ENCODE peak calls at places on chromosomes 6 and 20, in six cellular contexts. X is ascending aorta, Y is dorsolateral prefrontal cortex, D is PC-9, E is left ventricle myocardium inferior, V is uterus. T is an unnamed sample. For H3K27me3, the result is how much of the 10 kb centered on the place peaks cover.

GRCh38 chr6:89604662-89605061 is 33.9 kb downstream of the LYRM2 start:
- DNase-seq in E (no peak), V (no peak), X (no peak), Y (no peak), D (no peak), T (no peak)

GRCh38 chr20:16580127-16580526 is 6.9 kb upstream of the KIF16B start:
- DNase-seq in D (peak), X (no peak), E (no peak), V (no peak), Y (no peak), T (no peak)

GRCh38 chr6:39729945-39730344 is 4.7 kb upstream of the KIF6 start:
- DNase-seq in E (no peak), Y (no peak), V (no peak), X (no peak), D (no peak), T (no peak)

GRCh38 chr20:63167026-63167917 is 48.7 kb downstream of the YTHDF1 start:
- DNase-seq in E (no peak), D (no peak), V (no peak), X (no peak), Y (no peak), T (no peak)

GRCh38 chr6:56965126-56965525 is 10.2 kb downstream of the BEND6 start:
- DNase-seq in X (no peak), Y (no peak), V (no peak), E (no peak), D (no peak), T (no peak)

GRCh38 chr20:56433880-56434255 is 21.8 kb downstream of the CASS4 start:
- DNase-seq in Y (no peak), X (no peak), E (no peak), D (no peak), V (no peak), T (no peak)

GRCh38 chr6:28167068-28167467 is 25.4 kb downstream of the ZKSCAN8 start:
- DNase-seq in D (no peak), V (no peak), Y (no peak), X (no peak), E (no peak), T (no peak)

GRCh38 chr20:37564388-37565133 is 36.9 kb upstream of the BLCAP start:
- DNase-seq in X (no peak), D (no peak), V (peak), E (peak), Y (peak), T (peak)

GRCh38 chr6:54874349-54875048 is 27.9 kb downstream of the FAM83B start:
- DNase-seq in V (no peak), D (peak), E (no peak), X (no peak), Y (no peak), T (no peak)

GRCh38 chr6:44642345-44642744 is 254.8 kb downstream of the CDC5L start:
- DNase-seq in Y (no peak), V (no peak), E (no peak), X (no peak), D (no peak), T (no peak)

GRCh38 chr6:72702421-72702820 is 80.6 kb downstream of the KCNQ5 start:
- DNase-seq in D (no peak), Y (no peak), E (no peak), V (no peak), X (no peak), T (no peak)

GRCh38 chr20:4067600-4068261 is 52.4 kb upstream of the RNF24 start:
- DNase-seq in V (no peak), D (peak), E (no peak), Y (no peak), X (no peak), T (no peak)

DNA sequence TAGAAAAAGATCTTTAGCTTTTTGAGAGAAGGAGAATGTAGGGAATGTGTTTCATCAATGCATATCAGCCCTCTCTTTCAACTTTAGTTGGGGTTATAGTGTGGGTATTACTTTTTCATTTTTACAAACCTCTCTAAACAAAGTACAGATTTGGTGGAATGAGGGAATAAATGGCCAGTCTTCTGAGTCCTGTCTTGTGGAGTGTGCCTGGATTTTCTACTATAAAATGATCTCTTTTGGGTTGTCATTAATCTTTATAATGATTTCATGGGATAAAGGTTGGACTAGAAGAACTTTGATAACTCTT is 209.3 kb downstream of the RNF144B start:
- DNase-seq in E (no peak), V (no peak), X (no peak), Y (no peak), D (no peak), T (no peak)
- TF ChIP-seq CTCF in E (peak), V (no peak), X (no peak), Y (no peak), D (peak), T (peak)

GRCh38 chr6:21597243-21597682 is 3.7 kb downstream of the SOX4 start:
- DNase-seq in V (no peak), X (no peak), Y (no peak), D (no peak), E (no peak), T (no peak)
- H3K27ac ChIP-seq in V (peak), X (no peak), Y (no peak), D (peak), E (peak), T (peak)

DNA sequence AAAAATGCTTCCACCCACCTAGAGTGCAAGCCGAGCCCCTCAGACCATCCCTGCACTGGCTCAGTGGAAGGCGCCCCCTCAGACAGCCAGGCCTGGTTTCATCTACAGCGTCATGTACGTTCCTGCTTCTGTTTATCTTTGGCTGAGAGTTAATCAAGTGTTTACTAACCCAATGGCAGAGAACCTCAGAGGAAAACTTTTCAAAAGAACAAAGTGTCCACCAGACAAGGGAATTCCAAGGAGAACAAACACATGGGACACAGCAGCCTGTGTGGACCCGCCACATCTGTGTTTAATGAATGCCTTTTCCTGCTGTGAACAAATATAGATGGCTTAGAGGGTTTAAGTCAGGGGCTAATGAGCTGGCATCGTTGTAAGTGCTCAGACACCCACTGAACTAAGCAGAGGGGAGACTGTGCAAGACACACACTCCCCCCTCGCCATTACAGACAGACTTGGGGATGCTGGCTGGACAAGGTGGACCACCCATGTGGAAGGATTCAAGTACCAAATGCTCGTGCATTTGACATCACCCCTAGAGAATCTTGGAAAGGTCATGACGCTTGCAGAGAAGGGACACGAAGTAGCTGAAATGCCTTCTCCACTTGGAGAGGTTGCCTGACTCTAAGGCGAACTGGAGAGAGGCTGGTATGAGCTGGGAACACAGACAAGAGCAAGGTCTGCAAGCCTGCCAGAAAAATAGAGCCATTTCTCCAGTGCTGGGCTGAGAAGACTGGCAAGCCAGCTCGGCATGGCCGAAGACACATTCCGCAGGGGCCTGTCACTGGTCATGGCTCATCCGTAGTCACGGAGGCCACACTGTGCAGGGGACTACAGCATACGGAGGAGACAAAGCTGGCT is 53.5 kb upstream of the NXT1 start:
- DNase-seq in E (no peak), D (no peak), Y (no peak), X (no peak), V (no peak), T (no peak)
- H3K27me3 ChIP-seq in E (under half), D (under half), Y (under half), X (under half), V (under half), T (under half)

GRCh38 chr20:18778993-18779392 is 34.6 kb upstream of the SCP2D1 start:
- DNase-seq in E (no peak), X (no peak), D (no peak), Y (no peak), V (no peak), T (no peak)
- TF ChIP-seq CTCF in E (no peak), X (no peak), D (no peak), Y (no peak), V (no peak), T (no peak)

DNA sequence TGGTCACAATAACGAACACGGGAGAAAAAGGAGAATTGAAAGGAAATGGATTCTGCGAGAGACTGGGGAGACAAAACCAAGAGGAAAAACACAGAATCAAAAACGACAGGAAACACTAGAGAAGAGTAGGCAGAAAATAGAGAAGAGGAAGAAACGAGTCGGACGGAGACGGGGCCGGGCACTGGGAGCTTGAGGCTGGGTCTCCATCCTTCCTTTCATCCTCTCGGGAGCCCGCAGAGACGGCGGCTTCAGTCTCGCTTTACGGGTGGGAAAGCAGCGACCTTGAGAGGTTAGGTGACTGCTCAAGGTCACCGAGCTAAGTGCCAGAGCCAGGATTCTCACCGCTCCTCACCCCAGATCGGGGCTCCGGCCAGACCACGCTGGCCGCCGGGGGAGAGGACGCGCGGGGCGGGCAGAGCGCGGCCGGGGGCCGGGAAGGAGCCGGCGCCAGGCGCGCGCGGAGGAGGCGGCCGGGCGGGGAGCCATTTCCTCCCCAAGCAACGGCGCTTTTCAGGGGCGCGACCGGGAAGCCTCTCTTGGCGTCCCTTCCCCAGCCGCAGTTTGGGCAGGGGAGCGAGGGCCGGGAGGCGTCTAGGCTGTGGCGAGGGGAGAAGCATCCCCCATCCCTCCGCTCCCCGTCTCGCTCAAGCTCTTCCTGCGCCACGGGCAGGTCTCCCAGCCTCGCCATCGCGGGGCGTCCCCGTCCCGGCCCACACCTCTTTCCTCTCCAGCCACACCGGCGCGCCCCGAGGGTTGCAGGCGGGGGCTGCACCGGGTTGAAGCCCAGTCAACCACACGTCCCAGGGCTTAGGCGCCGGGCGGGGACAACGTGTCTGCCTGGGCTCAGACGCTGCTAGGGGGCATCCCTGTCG is 24.0 kb upstream of the MAP3K7 start:
- DNase-seq in X (no peak), D (no peak), Y (peak), V (peak), E (peak), T (no peak)
- H3K27ac ChIP-seq in X (peak), D (no peak), Y (peak), V (peak), E (peak), T (peak)

GRCh38 chr6:41325446-41326066 is 9.9 kb upstream of the NCR2 start:
- DNase-seq in E (no peak), X (no peak), V (no peak), Y (no peak), D (no peak), T (no peak)
- H3K27me3 ChIP-seq in E (half or more), X (under half), V (under half), Y (under half), D (under half), T (under half)

GRCh38 chr6:107491059-107491609 is 1.2 kb downstream of the SOBP start:
- DNase-seq in V (peak), D (no peak), E (peak), Y (peak), X (no peak), T (peak)

GRCh38 chr6:107488875-107489635 is 862 bp upstream of the SOBP start:
- DNase-seq in X (no peak), E (peak), V (peak), D (no peak), Y (peak), T (peak)

GRCh38 chr6:107488174-107488874 is 1.6 kb upstream of the SOBP start:
- DNase-seq in Y (no peak), V (no peak), D (no peak), X (no peak), E (no peak), T (no peak)

GRCh38 chr6:107490568-107491058 is 696 bp downstream of the SOBP start:
- DNase-seq in E (no peak), X (no peak), D (no peak), V (no peak), Y (no peak), T (no peak)

GRCh38 chr6:107489636-107490567 is at the start of gene SOBP:
- DNase-seq in X (no peak), Y (peak), V (peak), E (peak), D (no peak), T (peak)
- TF ChIP-seq CTCF in X (peak), Y (peak), V (peak), E (peak), D (no peak), T (no peak)

GRCh38 chr6:150403458-150404245 is 34.8 kb downstream of the IYD start:
- DNase-seq in D (peak), X (no peak), Y (no peak), E (no peak), V (no peak), T (no peak)
- H3K27ac ChIP-seq in D (peak), X (peak), Y (no peak), E (peak), V (no peak), T (peak)

DNA sequence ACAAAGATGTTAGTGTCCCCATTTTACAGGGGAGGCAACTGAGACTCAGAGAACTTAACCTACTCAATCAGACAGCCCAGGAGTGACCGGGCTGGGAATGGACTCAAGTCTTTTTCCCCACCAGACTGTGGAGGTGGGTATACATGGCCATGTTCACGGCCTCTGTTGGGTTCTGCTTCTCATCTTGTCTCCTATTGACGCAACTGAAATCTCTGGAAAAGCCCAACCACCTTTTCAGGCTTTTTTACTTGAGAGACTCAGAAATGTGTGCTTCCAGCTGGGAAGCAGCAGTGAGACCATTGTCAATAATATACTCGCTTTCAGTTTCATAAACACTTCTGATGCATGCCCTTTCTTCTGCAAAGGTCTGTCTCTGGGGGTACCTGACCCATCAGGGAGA is 70.7 kb downstream of the SOBP start:
- DNase-seq in X (no peak), E (no peak), Y (no peak), V (peak), D (no peak), T (no peak)
- H3K27me3 ChIP-seq in X (under half), E (under half), Y (under half), V (under half), D (under half), T (under half)

GRCh38 chr20:30491016-30491415 is 766.4 kb upstream of the DEFB115 start:
- DNase-seq in Y (no peak), D (no peak), X (no peak), V (no peak), E (no peak), T (no peak)
- TF ChIP-seq CTCF in Y (no peak), D (no peak), X (no peak), V (no peak), E (no peak), T (no peak)

T was measured in right atrium auricular region.